ENCODE peak calls at places on chromosomes 3 and 15, in six cellular contexts. T is AG08396; Z is IMR-90; P is DMS153; F is stimulated activated CD4-positive, alpha-beta T cell treated with anti-CD3 and anti-CD28 coated beads, TNF-alpha, amount 100 ng/mL, for 48 hours; G is GM12865. E is an unnamed sample.

GRCh38 chr3:71987828-71988227 is 202.9 kb upstream of the PROK2 start:
- DNase-seq in T (no peak), Z (no peak), P (no peak), F (no peak), G (no peak), E (peak; percentile 20)

GRCh38 chr15:99425666-99426301 is 140.0 kb upstream of the MEF2A start:
- DNase-seq in T (no peak), Z (no peak), P (no peak), F (no peak), G (no peak), E (no peak)

GRCh38 chr3:88141458-88142083 is 8.2 kb upstream of the C3orf38 start:
- DNase-seq in T (peak; percentile 10), Z (peak; percentile 77), P (no peak), F (no peak), G (no peak), E (no peak)

GRCh38 chr15:89128320-89129122 is 40.3 kb downstream of the ABHD2 start:
- DNase-seq in T (no peak), Z (no peak), P (no peak), F (no peak), G (no peak), E (no peak)

GRCh38 chr15:26722621-26723160 is 50.2 kb downstream of the GABRB3 start:
- DNase-seq in T (no peak), Z (no peak), P (no peak), F (no peak), G (no peak), E (no peak)

GRCh38 chr3:19029837-19030835 is 118.2 kb upstream of the KCNH8 start:
- DNase-seq in T (no peak), Z (no peak), P (no peak), F (no peak), G (no peak), E (no peak)

GRCh38 chr15:101068523-101068960 is 149.4 kb downstream of the LRRK1 start:
- DNase-seq in T (no peak), Z (peak; percentile 27), P (no peak), F (no peak), G (no peak), E (no peak)

GRCh38 chr3:188947983-188948657 is 223.7 kb upstream of the TPRG1 start:
- DNase-seq in T (peak; percentile 80), Z (peak; percentile 85), P (peak; percentile 91), F (no peak), G (no peak), E (peak; percentile 86)

GRCh38 chr3:108031893-108032292 is 58.9 kb downstream of the CD47 start:
- DNase-seq in T (no peak), Z (peak; percentile 52), P (no peak), F (no peak), G (no peak), E (no peak)

GRCh38 chr3:31077826-31078225 is 183.4 kb upstream of the GADL1 start:
- DNase-seq in T (no peak), Z (peak; percentile 54), P (no peak), F (no peak), G (no peak), E (no peak)

GRCh38 chr15:79265167-79265566 is 17.4 kb upstream of the ANKRD34C start:
- DNase-seq in T (no peak), Z (no peak), P (no peak), F (no peak), G (no peak), E (no peak)

GRCh38 chr3:123365450-123366143 is 83.3 kb downstream of the ADCY5 start:
- DNase-seq in T (no peak), Z (peak; percentile 21), P (no peak), F (no peak), G (no peak), E (peak; percentile 71)